ENCODE peak calls at places on chromosome 2, in four cellular contexts. One of them, this sample, is unnamed. For H3K4me1, the result is how much of the 10 kb centered on the place peaks cover.

GRCh38 chr2:38375711-38376345 is 1.2 kb downstream of the ATL2 start:
- DNase-seq in left lung: peak
- DNase-seq in tibial nerve: no peak
- DNase-seq in GM23248: peak
- DNase-seq in this sample: peak

GRCh38 chr2:182866095-182866460 is 359 bp downstream of the FRZB start:
- DNase-seq in left lung: peak
- DNase-seq in tibial nerve: peak
- DNase-seq in GM23248: peak
- DNase-seq in this sample: no peak

GRCh38 chr2:239439383-239440315 is 38.8 kb upstream of the HDAC4 start:
- DNase-seq in left lung: no peak
- DNase-seq in tibial nerve: no peak
- DNase-seq in GM23248: no peak
- DNase-seq in this sample: no peak

GRCh38 chr2:59233910-59234309 is 992.8 kb upstream of the FANCL start:
- DNase-seq in left lung: no peak
- DNase-seq in tibial nerve: no peak
- DNase-seq in GM23248: no peak
- DNase-seq in this sample: no peak

GRCh38 chr2:179264238-179265081 is at the start of gene SESTD1:
- DNase-seq in left lung: peak
- DNase-seq in tibial nerve: peak
- DNase-seq in GM23248: peak
- DNase-seq in this sample: peak

GRCh38 chr2:109384308-109385271 is 229.2 kb downstream of the SEPTIN10 start:
- DNase-seq in left lung: peak
- DNase-seq in tibial nerve: no peak
- DNase-seq in GM23248: no peak
- DNase-seq in this sample: no peak

GRCh38 chr2:241672243-241673188 is 14.1 kb downstream of the DTYMK start:
- DNase-seq in left lung: peak
- DNase-seq in tibial nerve: no peak
- DNase-seq in GM23248: no peak
- DNase-seq in this sample: no peak

GRCh38 chr2:113219889-113220641 is 46.3 kb downstream of the PSD4 start:
- DNase-seq in left lung: no peak
- DNase-seq in tibial nerve: peak
- DNase-seq in GM23248: peak
- DNase-seq in this sample: peak

GRCh38 chr2:83471708-83472107 is 987.4 kb downstream of the SUCLG1 start:
- DNase-seq in left lung: no peak
- DNase-seq in tibial nerve: no peak
- DNase-seq in GM23248: no peak
- DNase-seq in this sample: no peak

GRCh38 chr2:224850081-224850480 is 133.9 kb upstream of the CCDC195 start:
- DNase-seq in left lung: no peak
- DNase-seq in tibial nerve: no peak
- DNase-seq in GM23248: peak
- DNase-seq in this sample: no peak

GRCh38 chr2:127066942-127067341 is 40.0 kb downstream of the BIN1 start:
- DNase-seq in left lung: no peak
- DNase-seq in tibial nerve: peak
- DNase-seq in GM23248: peak
- DNase-seq in this sample: peak

GRCh38 chr2:170953976-170954375 is 24.9 kb downstream of the GORASP2 start:
- DNase-seq in left lung: no peak
- DNase-seq in tibial nerve: no peak
- DNase-seq in GM23248: no peak
- DNase-seq in this sample: no peak

GRCh38 chr2:206220997-206221396 is 53.5 kb upstream of the ZDBF2 start:
- DNase-seq in left lung: no peak
- DNase-seq in tibial nerve: no peak
- DNase-seq in GM23248: no peak
- DNase-seq in this sample: no peak

GRCh38 chr2:142217804-142218203 is 87.0 kb upstream of the LRP1B start:
- DNase-seq in left lung: no peak
- DNase-seq in tibial nerve: no peak
- DNase-seq in GM23248: peak
- DNase-seq in this sample: no peak

GRCh38 chr2:56474412-56475158 is 290.8 kb downstream of the CCDC85A start:
- DNase-seq in left lung: no peak
- DNase-seq in tibial nerve: no peak
- DNase-seq in GM23248: peak
- DNase-seq in this sample: no peak

GRCh38 chr2:235614176-235614860 is 120.5 kb downstream of the AGAP1 start:
- DNase-seq in left lung: no peak
- DNase-seq in tibial nerve: no peak
- DNase-seq in GM23248: peak
- DNase-seq in this sample: peak

GRCh38 chr2:200156140-200156858 is 150.2 kb upstream of the SPATS2L start:
- DNase-seq in left lung: no peak
- DNase-seq in tibial nerve: no peak
- DNase-seq in GM23248: peak
- DNase-seq in this sample: peak

GRCh38 chr2:20599861-20600461 is 50.9 kb downstream of the HS1BP3 start:
- DNase-seq in left lung: no peak
- DNase-seq in tibial nerve: peak
- DNase-seq in GM23248: no peak
- DNase-seq in this sample: no peak

GRCh38 chr2:237081596-237081995 is 4.1 kb upstream of the COPS8 start:
- DNase-seq in left lung: no peak
- DNase-seq in tibial nerve: no peak
- DNase-seq in GM23248: no peak
- DNase-seq in this sample: no peak

GRCh38 chr2:71679481-71679880 is 226.1 kb downstream of the DYSF start:
- DNase-seq in left lung: no peak
- DNase-seq in tibial nerve: no peak
- DNase-seq in GM23248: no peak
- DNase-seq in this sample: no peak

GRCh38 chr2:84652430-84652829 is 136.1 kb downstream of the DNAH6 start:
- DNase-seq in left lung: no peak
- DNase-seq in tibial nerve: no peak
- DNase-seq in GM23248: no peak
- DNase-seq in this sample: no peak

GRCh38 chr2:147451131-147451530 is 393.7 kb upstream of the ACVR2A start:
- DNase-seq in left lung: no peak
- DNase-seq in tibial nerve: no peak
- DNase-seq in GM23248: no peak
- DNase-seq in this sample: no peak

GRCh38 chr2:64951306-64951953 is 37.8 kb upstream of the SLC1A4 start:
- DNase-seq in left lung: no peak
- DNase-seq in tibial nerve: no peak
- DNase-seq in GM23248: no peak
- DNase-seq in this sample: no peak

GRCh38 chr2:64947906-64948305 is 41.3 kb upstream of the SLC1A4 start:
- DNase-seq in left lung: no peak
- DNase-seq in tibial nerve: no peak
- DNase-seq in GM23248: no peak
- DNase-seq in this sample: no peak

GRCh38 chr2:64952896-64953482 is 36.2 kb upstream of the SLC1A4 start:
- DNase-seq in left lung: no peak
- DNase-seq in tibial nerve: no peak
- DNase-seq in GM23248: peak
- DNase-seq in this sample: no peak

GRCh38 chr2:64952113-64952895 is 36.9 kb upstream of the SLC1A4 start:
- DNase-seq in left lung: no peak
- DNase-seq in tibial nerve: no peak
- DNase-seq in GM23248: no peak
- DNase-seq in this sample: no peak

DNA sequence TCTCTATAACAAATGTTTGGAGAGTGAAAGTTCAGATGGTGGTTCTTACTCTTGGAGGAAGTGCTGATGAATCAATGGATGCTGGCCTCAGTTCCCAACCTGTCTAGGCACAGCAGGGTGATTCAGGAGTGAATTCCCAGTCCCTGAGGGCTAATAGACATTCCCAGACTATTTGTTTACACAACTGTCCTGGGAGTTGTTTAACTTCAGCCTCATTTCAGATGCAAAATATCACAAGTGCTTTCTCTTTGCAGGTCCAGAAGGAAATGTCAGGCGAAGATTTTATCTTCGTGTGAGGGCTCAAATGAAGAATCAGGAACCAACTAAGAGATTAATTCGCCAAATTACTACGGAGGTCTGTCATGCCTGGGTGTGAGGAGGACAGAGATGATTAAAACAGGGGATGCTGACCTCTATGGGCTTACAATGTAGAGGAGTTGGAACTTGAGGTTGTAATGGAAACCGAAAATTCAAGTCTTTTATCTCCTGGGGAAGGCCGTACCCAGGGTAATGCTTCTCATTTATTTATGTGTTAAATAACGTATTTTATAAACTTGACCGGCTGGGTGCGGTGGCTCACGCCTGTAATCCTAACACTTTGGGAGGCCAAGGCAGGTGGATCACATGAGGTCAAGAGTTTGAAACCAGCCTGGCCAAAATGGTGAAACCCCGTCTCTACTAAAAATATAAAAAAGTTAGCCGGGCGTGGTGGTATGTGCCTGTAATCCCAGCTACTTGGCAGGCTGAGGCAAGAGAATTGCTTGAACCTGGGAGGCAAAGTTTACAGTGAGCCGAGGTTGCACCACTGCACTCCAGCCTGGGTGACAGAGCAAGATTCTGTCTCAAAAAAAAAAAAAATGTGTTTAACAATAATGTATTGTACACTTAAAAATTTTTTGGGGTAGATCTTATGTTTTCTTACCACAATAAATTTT is 38.7 kb upstream of the SLC1A4 start:
- DNase-seq in left lung: no peak
- DNase-seq in tibial nerve: no peak
- DNase-seq in GM23248: no peak
- DNase-seq in this sample: no peak
- H3K4me1 ChIP-seq in left lung: under half
- H3K4me1 ChIP-seq in tibial nerve: under half
- H3K4me1 ChIP-seq in GM23248: under half
- H3K4me1 ChIP-seq in this sample: under half

GRCh38 chr2:120762341-120763061 is 26.8 kb downstream of the GLI2 start:
- DNase-seq in left lung: peak
- DNase-seq in tibial nerve: no peak
- DNase-seq in GM23248: no peak
- DNase-seq in this sample: no peak
- H3K4me1 ChIP-seq in left lung: under half
- H3K4me1 ChIP-seq in tibial nerve: under half
- H3K4me1 ChIP-seq in GM23248: half or more
- H3K4me1 ChIP-seq in this sample: half or more

DNA sequence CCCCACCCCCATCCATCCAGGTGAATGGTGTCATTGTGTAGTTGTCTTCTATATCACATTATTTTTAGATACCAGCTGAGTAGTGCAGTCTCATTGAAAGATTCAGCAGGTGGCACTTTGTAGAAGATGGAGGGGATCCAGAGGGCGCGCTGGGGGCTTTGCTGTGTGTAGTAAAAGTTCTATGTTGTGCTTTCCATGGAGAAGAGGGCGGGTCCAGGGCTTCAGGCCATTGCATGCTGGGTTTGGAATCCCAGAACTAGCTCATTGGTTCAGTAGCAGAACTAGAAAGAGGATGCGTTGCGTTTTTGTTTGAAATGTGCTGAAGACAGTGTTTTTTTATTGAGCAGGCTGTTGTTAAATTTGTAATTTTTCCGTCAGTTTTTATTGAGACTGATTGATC is 120.0 kb downstream of the MAP4K4 start:
- DNase-seq in left lung: no peak
- DNase-seq in tibial nerve: no peak
- DNase-seq in GM23248: no peak
- DNase-seq in this sample: no peak
- H3K4me1 ChIP-seq in left lung: under half
- H3K4me1 ChIP-seq in tibial nerve: under half
- H3K4me1 ChIP-seq in GM23248: half or more
- H3K4me1 ChIP-seq in this sample: half or more

DNA sequence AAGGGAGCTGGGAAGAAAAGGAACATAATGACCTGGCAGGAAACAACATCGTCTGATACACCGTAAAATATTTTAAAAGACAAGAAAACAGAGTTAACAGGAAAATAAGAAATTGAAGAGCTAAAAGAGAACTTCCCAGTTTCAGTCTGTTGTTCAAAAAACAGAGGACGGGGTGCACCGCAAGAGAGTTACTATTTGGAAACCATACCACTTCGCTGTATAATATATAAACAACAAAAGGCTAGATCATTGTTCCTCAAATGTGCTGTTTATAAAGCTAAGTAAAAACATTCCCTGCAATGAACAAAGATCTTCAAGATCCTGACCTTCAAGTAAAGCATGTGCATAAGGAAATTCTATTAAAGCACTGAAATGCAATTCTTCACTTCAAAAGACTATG is 2.1 kb downstream of the PPP3R1 start:
- DNase-seq in left lung: no peak
- DNase-seq in tibial nerve: no peak
- DNase-seq in GM23248: peak
- DNase-seq in this sample: no peak
- H3K4me1 ChIP-seq in left lung: half or more
- H3K4me1 ChIP-seq in tibial nerve: under half
- H3K4me1 ChIP-seq in GM23248: half or more
- H3K4me1 ChIP-seq in this sample: under half

This sample was measured in osteoblast.